ENCODE peak calls at places on chromosomes 5 and 9, in seven cellular contexts. Z, L, N, U, A, C and B are unnamed samples.
A peak's percentile ranks its signal among the peaks of the same experiment; 100 is the strongest.

GRCh38 chr5:116939641-116940040 is 365.0 kb upstream of the SEMA6A start:
- DNase-seq in Z (no peak), L (no peak), N (no peak), U (no peak), A (no peak), C (no peak), B (no peak)

GRCh38 chr9:123784513-123784912 is 145.4 kb downstream of the DENND1A start:
- DNase-seq in Z (peak; percentile 17), L (no peak), N (no peak), U (no peak), A (no peak), C (no peak), B (no peak)

GRCh38 chr9:89440046-89440445 is 57.9 kb downstream of the SEMA4D start:
- DNase-seq in Z (no peak), L (no peak), N (no peak), U (no peak), A (no peak), C (no peak), B (no peak)

GRCh38 chr9:86494644-86495081 is 140.5 kb upstream of the TUT7 start:
- DNase-seq in Z (peak; percentile 65), L (no peak), N (no peak), U (no peak), A (no peak), C (no peak), B (no peak)

GRCh38 chr5:113047234-113047633 is 70.6 kb downstream of the DCP2 start:
- DNase-seq in Z (peak; percentile 39), L (no peak), N (no peak), U (peak; percentile 56), A (no peak), C (no peak), B (no peak)

GRCh38 chr5:28743362-28743761 is 1705.0 kb upstream of the CDH9 start:
- DNase-seq in Z (no peak), L (no peak), N (no peak), U (no peak), A (no peak), C (no peak), B (no peak)

GRCh38 chr5:43556857-43557593 is at the start of gene PAIP1:
- DNase-seq in Z (peak; percentile 90), L (peak; percentile 93), N (peak; percentile 83), U (peak; percentile 85), A (peak; percentile 87), C (peak; percentile 75), B (peak; percentile 87)

GRCh38 chr5:103780794-103781193 is 218.2 kb upstream of the NUDT12 start:
- DNase-seq in Z (no peak), L (peak; percentile 10), N (no peak), U (no peak), A (no peak), C (no peak), B (no peak)